ENCODE peak calls at places on chromosomes 11 and 22, in four cellular contexts. W, V, Z and F are unnamed samples.

GRCh38 chr11:120786206-120786735 is 237.6 kb upstream of the TBCEL start:
- DNase-seq in W (no peak), V (no peak), Z (no peak), F (no peak)

GRCh38 chr11:124897681-124898680 is at the start of gene ROBO4:
- DNase-seq in W (peak; percentile 12), V (no peak), Z (no peak), F (no peak)

GRCh38 chr11:69925366-69926196 is 106.4 kb upstream of the FGF3 start:
- DNase-seq in W (no peak), V (no peak), Z (no peak), F (no peak)

GRCh38 chr11:10796191-10796590 is 12.5 kb downstream of the EIF4G2 start:
- DNase-seq in W (no peak), V (no peak), Z (no peak), F (no peak)

GRCh38 chr22:49658902-49659280 is 168.8 kb downstream of the BRD1 start:
- DNase-seq in W (no peak), V (no peak), Z (no peak), F (no peak)

GRCh38 chr11:45796461-45796861 is 8.5 kb upstream of the SLC35C1 start:
- DNase-seq in W (no peak), V (no peak), Z (no peak), F (no peak)

GRCh38 chr22:46667245-46667623 is 47.0 kb downstream of the GRAMD4 start:
- DNase-seq in W (no peak), V (no peak), Z (no peak), F (no peak)

GRCh38 chr11:66291706-66292542 is at the start of gene TMEM151A:
- DNase-seq in W (no peak), V (peak; percentile 57), Z (no peak), F (peak; percentile 63)

GRCh38 chr11:116736763-116737162 is 36.0 kb downstream of the BUD13 start:
- DNase-seq in W (no peak), V (no peak), Z (no peak), F (no peak)

GRCh38 chr11:102138223-102138622 is 28.0 kb downstream of the YAP1 start:
- DNase-seq in W (no peak), V (no peak), Z (no peak), F (no peak)

GRCh38 chr11:125588505-125588904 is 4.1 kb upstream of the STT3A start:
- DNase-seq in W (no peak), V (no peak), Z (no peak), F (no peak)

GRCh38 chr11:74579577-74580270 is 12.7 kb upstream of the POLD3 start:
- DNase-seq in W (no peak), V (no peak), Z (peak; percentile 55), F (no peak)

GRCh38 chr22:45240810-45241631 is at the start of gene KIAA0930:
- DNase-seq in W (peak; percentile 86), V (peak; percentile 76), Z (peak; percentile 69), F (peak; percentile 89)

GRCh38 chr11:37817727-37818270 is 1219.8 kb upstream of the RAG2 start:
- DNase-seq in W (no peak), V (no peak), Z (no peak), F (no peak)

GRCh38 chr11:76095891-76096290 is 110.4 kb downstream of the WNT11 start:
- DNase-seq in W (no peak), V (no peak), Z (no peak), F (no peak)

GRCh38 chr11:62372871-62373270 is 35.6 kb downstream of the ASRGL1 start:
- DNase-seq in W (no peak), V (no peak), Z (no peak), F (no peak)

GRCh38 chr11:46450846-46451470 is 59.4 kb upstream of the CHRM4 start:
- DNase-seq in W (no peak), V (no peak), Z (no peak), F (no peak)

GRCh38 chr11:132453411-132453810 is 1078.9 kb downstream of the OPCML start:
- DNase-seq in W (no peak), V (no peak), Z (no peak), F (no peak)

GRCh38 chr22:20522134-20522827 is 14.9 kb downstream of the MED15 start:
- DNase-seq in W (no peak), V (no peak), Z (no peak), F (no peak)

GRCh38 chr22:44944891-44945600 is 64.8 kb downstream of the PHF21B start:
- DNase-seq in W (no peak), V (no peak), Z (no peak), F (no peak)

GRCh38 chr22:44625981-44626687 is 75.9 kb upstream of the PRR5 start:
- DNase-seq in W (peak; percentile 73), V (peak; percentile 74), Z (peak; percentile 67), F (peak; percentile 81)

GRCh38 chr22:44524806-44525205 is 26.8 kb upstream of the RTL6 start:
- DNase-seq in W (no peak), V (no peak), Z (no peak), F (no peak)

GRCh38 chr11:68460741-68461283 is at the start of gene PPP6R3:
- DNase-seq in W (no peak), V (no peak), Z (peak; percentile 76), F (no peak)

GRCh38 chr11:28289444-28289843 is 181.3 kb downstream of the METTL15 start:
- DNase-seq in W (no peak), V (no peak), Z (no peak), F (no peak)

GRCh38 chr11:70432580-70432979 is 34.3 kb downstream of the CTTN start:
- DNase-seq in W (no peak), V (no peak), Z (no peak), F (no peak)

GRCh38 chr11:103735497-103736032 is 300.9 kb upstream of the DDI1 start:
- DNase-seq in W (no peak), V (no peak), Z (no peak), F (no peak)

GRCh38 chr11:37061426-37061825 is 463.4 kb upstream of the RAG2 start:
- DNase-seq in W (no peak), V (no peak), Z (no peak), F (no peak)

GRCh38 chr11:7977251-7977917 is 9.8 kb upstream of the EIF3F start:
- DNase-seq in W (no peak), V (no peak), Z (no peak), F (no peak)

GRCh38 chr22:50548046-50548912 is 2.6 kb downstream of the KLHDC7B start:
- DNase-seq in W (no peak), V (peak; percentile 49), Z (no peak), F (no peak)

GRCh38 chr11:75585271-75585670 is 23.2 kb downstream of the SERPINH1 start:
- DNase-seq in W (no peak), V (no peak), Z (no peak), F (no peak)

GRCh38 chr11:114061053-114062049 is 1.8 kb downstream of the ZBTB16 start:
- DNase-seq in W (no peak), V (peak; percentile 69), Z (peak; percentile 39), F (peak; percentile 58)

GRCh38 chr11:95456704-95457491 is 225.9 kb upstream of the SESN3 start:
- DNase-seq in W (no peak), V (no peak), Z (no peak), F (no peak)

GRCh38 chr22:39820266-39820665 is 73.3 kb downstream of the ENTHD1 start:
- DNase-seq in W (no peak), V (no peak), Z (no peak), F (no peak)